ENCODE peak calls at places on chromosomes 11 and 22, in five cellular contexts. C, D, A, M and O are unnamed samples.

GRCh38 chr11:76589945-76590630 is 80.5 kb downstream of the LRRC32 start:
- DNase-seq in A (no peak), M (no peak), D (no peak), C (no peak), O (no peak)

GRCh38 chr11:69940246-69940610 is 121.0 kb upstream of the FGF3 start:
- DNase-seq in C (no peak), M (no peak), D (no peak), A (no peak), O (no peak)

GRCh38 chr11:2805388-2806057 is 80.1 kb downstream of the CDKN1C start:
- DNase-seq in C (no peak), D (no peak), A (no peak), M (peak; percentile 8), O (no peak)

GRCh38 chr22:46719921-46720320 is 18.1 kb downstream of the CERK start:
- DNase-seq in C (no peak), M (no peak), A (no peak), D (no peak), O (no peak)

GRCh38 chr11:127656266-127656879 is 655.8 kb upstream of the KIRREL3 start:
- DNase-seq in C (no peak), D (no peak), A (no peak), M (no peak), O (no peak)

GRCh38 chr11:58498464-58498863 is 9.4 kb downstream of the OR5B21 start:
- DNase-seq in D (no peak), M (no peak), A (no peak), C (no peak), O (no peak)

GRCh38 chr22:37418627-37419369 is 8.5 kb downstream of the ELFN2 start:
- DNase-seq in A (no peak), M (no peak), D (no peak), C (no peak), O (no peak)

GRCh38 chr11:62592216-62592815 is 993 bp upstream of the TUT1 start:
- DNase-seq in M (no peak), C (no peak), A (peak; percentile 35), D (no peak), O (no peak)

GRCh38 chr11:21988477-21988876 is 204.4 kb upstream of the ANO5 start:
- DNase-seq in A (no peak), D (no peak), C (no peak), M (no peak), O (no peak)

GRCh38 chr11:44989831-44990566 is 39.3 kb upstream of the TP53I11 start:
- DNase-seq in M (peak; percentile 84), D (no peak), C (no peak), A (no peak), O (no peak)

GRCh38 chr11:12800032-12800671 is 125.9 kb downstream of the TEAD1 start:
- DNase-seq in M (no peak), A (no peak), D (no peak), C (no peak), O (no peak)

GRCh38 chr22:27435839-27436581 is 365.5 kb downstream of the MN1 start:
- DNase-seq in C (no peak), A (no peak), M (peak; percentile 73), D (no peak), O (no peak)

GRCh38 chr22:43257549-43257948 is 70.6 kb upstream of the TTLL12 start:
- DNase-seq in D (no peak), A (no peak), C (no peak), M (no peak), O (no peak)

GRCh38 chr22:30420401-30421178 is 5.0 kb upstream of the MTFP1 start:
- DNase-seq in M (no peak), A (peak; percentile 29), D (no peak), C (no peak), O (no peak)

GRCh38 chr11:72233773-72234513 is 9.4 kb downstream of the INPPL1 start:
- DNase-seq in M (no peak), A (no peak), D (no peak), C (no peak), O (no peak)

GRCh38 chr22:49783036-49783746 is 44.5 kb downstream of the BRD1 start:
- DNase-seq in A (no peak), C (no peak), M (no peak), D (no peak), O (no peak)

GRCh38 chr11:108498046-108498815 is at the start of gene POGLUT3:
- DNase-seq in D (no peak), M (peak; percentile 75), A (peak; percentile 20), C (no peak), O (peak; percentile 79)

GRCh38 chr11:128828350-128828749 is 38.7 kb downstream of the KCNJ1 start:
- DNase-seq in D (no peak), A (no peak), M (no peak), C (no peak), O (no peak)

GRCh38 chr11:71563401-71563800 is 2.0 kb upstream of the KRTAP5-10 start:
- DNase-seq in M (no peak), A (peak; percentile 37), C (no peak), D (no peak), O (peak; percentile 61)

GRCh38 chr11:122248130-122248529 is 132.1 kb upstream of the BLID start:
- DNase-seq in M (no peak), D (no peak), C (peak; percentile 66), A (no peak), O (no peak)

GRCh38 chr11:45173064-45173463 is 26.6 kb downstream of the PRDM11 start:
- DNase-seq in D (no peak), A (no peak), C (no peak), M (no peak), O (no peak)

GRCh38 chr11:96215094-96215782 is 127.8 kb downstream of the MAML2 start:
- DNase-seq in A (no peak), D (no peak), C (no peak), M (no peak), O (no peak)

GRCh38 chr22:21447694-21448402 is 19.3 kb upstream of the TMEM191C start:
- DNase-seq in C (no peak), M (peak; percentile 9), A (no peak), D (no peak), O (no peak)

GRCh38 chr11:64501500-64502427 is 89.3 kb upstream of the SLC22A12 start:
- DNase-seq in D (no peak), M (no peak), A (no peak), C (no peak), O (no peak)